ENCODE peak calls at places on chromosome 2, in six cellular contexts. N is lower lobe of right lung, E is esophagus squamous epithelium, M is body of pancreas, S is left ventricle myocardium inferior, Q is ascending aorta. D is an unnamed sample. For H3K9me3, the result is how much of the 10 kb centered on the place peaks cover.

GRCh38 chr2:150272404-150272803 is 215.1 kb downstream of the RND3 start:
- DNase-seq in N (no peak), E (no peak), M (no peak), S (no peak), Q (no peak), D (no peak)

GRCh38 chr2:165328272-165328671 is 89.1 kb downstream of the SCN2A start:
- DNase-seq in N (no peak), E (no peak), M (no peak), S (no peak), Q (no peak), D (no peak)

GRCh38 chr2:11716689-11717321 is 29.6 kb upstream of the LPIN1 start:
- DNase-seq in N (no peak), E (no peak), M (no peak), S (no peak), Q (no peak), D (no peak)

GRCh38 chr2:99420751-99421299 is 69.0 kb downstream of the REV1 start:
- DNase-seq in N (no peak), E (no peak), M (no peak), S (no peak), Q (no peak), D (no peak)

GRCh38 chr2:45993476-45993991 is 303.7 kb upstream of the EPAS1 start:
- DNase-seq in N (no peak), E (no peak), M (peak), S (no peak), Q (peak), D (peak)

GRCh38 chr2:134173338-134174016 is 80.4 kb upstream of the MGAT5 start:
- DNase-seq in N (no peak), E (no peak), M (no peak), S (peak), Q (no peak), D (no peak)

GRCh38 chr2:187527262-187527661 is 27.0 kb downstream of the TFPI start:
- DNase-seq in N (no peak), E (no peak), M (no peak), S (no peak), Q (no peak), D (no peak)

GRCh38 chr2:25324905-25325592 is 16.7 kb downstream of the DNMT3A start:
- DNase-seq in N (no peak), E (no peak), M (no peak), S (no peak), Q (peak), D (peak)

GRCh38 chr2:19769513-19769912 is 132.3 kb downstream of the TTC32 start:
- DNase-seq in N (no peak), E (no peak), M (no peak), S (no peak), Q (no peak), D (no peak)

GRCh38 chr2:184602734-184603133 is 4.4 kb downstream of the ZNF804A start:
- DNase-seq in N (no peak), E (no peak), M (no peak), S (no peak), Q (no peak), D (no peak)

GRCh38 chr2:220463876-220464275 is 836.4 kb downstream of the SLC4A3 start:
- DNase-seq in N (no peak), E (no peak), M (no peak), S (no peak), Q (no peak), D (no peak)

DNA sequence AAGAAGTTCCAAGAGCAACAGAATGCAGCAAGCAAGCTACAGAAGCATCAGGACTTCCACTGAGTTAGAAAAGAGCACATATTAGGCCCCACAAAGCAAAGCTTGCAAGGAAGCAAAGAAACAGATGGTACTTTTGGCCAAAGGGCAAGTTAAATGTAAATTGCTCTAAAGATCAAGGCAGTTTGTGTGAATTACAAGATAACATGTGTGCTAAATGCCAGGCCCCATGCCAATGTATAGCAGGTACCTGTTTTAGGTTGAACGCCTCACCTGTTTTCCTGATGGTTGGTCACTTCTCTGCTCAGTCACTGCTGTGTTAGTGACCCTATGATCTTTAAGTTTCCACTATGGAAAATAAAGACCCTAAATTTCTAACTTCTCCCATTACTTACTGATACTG is 606.5 kb upstream of the GYPC start:
- DNase-seq in N (no peak), E (no peak), M (no peak), S (no peak), Q (no peak), D (no peak)
- H3K9me3 ChIP-seq in N (under half), E (under half), M (under half), S (under half), Q (under half), D (under half)

GRCh38 chr2:30502310-30502709 is 55.3 kb downstream of the LCLAT1 start:
- DNase-seq in N (no peak), E (no peak), M (no peak), S (no peak), Q (no peak), D (no peak)
- H3K9me3 ChIP-seq in N (under half), E (under half), M (under half), S (under half), Q (under half), D (under half)

GRCh38 chr2:51237626-51238271 is 205.8 kb upstream of the NRXN1 start:
- DNase-seq in N (no peak), E (no peak), M (no peak), S (no peak), Q (no peak), D (no peak)
- H3K9me3 ChIP-seq in N (under half), E (under half), M (under half), S (under half), Q (under half), D (under half)

GRCh38 chr2:239599299-239599698 is 198.5 kb upstream of the HDAC4 start:
- DNase-seq in N (peak), E (no peak), M (no peak), S (no peak), Q (peak), D (peak)
- H3K9me3 ChIP-seq in N (under half), E (under half), M (under half), S (under half), Q (under half), D (under half)

GRCh38 chr2:183148967-183149366 is 24.7 kb downstream of the NUP35 start:
- DNase-seq in N (no peak), E (no peak), M (no peak), S (no peak), Q (no peak), D (no peak)
- H3K9me3 ChIP-seq in N (under half), E (under half), M (under half), S (under half), Q (under half), D (under half)

DNA sequence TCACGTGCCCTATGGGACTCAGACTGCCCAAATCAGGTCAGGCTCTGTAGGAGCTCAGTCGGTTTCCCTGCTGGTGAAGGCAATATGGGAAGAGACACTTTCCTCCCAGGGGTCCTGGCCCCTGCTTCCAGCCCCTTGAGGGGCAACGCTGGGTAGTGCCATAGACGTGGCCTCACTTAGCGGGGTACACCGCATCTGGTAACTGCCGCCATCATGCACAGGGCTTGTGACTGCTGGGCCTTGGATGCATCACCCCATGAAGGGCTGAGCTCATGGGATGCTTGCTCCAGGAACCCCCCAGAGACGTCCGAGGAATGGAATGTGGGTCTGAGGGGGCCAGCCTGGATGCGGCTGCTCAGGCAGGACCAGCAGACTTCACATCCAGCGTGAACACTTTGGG is 127.3 kb upstream of the HDAC4 start:
- DNase-seq in N (peak), E (no peak), M (no peak), S (no peak), Q (no peak), D (peak)
- H3K9me3 ChIP-seq in N (under half), E (under half), M (under half), S (under half), Q (under half), D (under half)

GRCh38 chr2:132253496-132254305 is 91.9 kb upstream of the ANKRD30BL start:
- DNase-seq in N (no peak), E (no peak), M (no peak), S (no peak), Q (no peak), D (peak)
- H3K9me3 ChIP-seq in N (under half), E (under half), M (under half), S (under half), Q (under half), D (under half)

GRCh38 chr2:5869871-5870375 is 177.7 kb downstream of the SOX11 start:
- DNase-seq in N (no peak), E (no peak), M (no peak), S (no peak), Q (no peak), D (no peak)
- H3K9me3 ChIP-seq in N (under half), E (under half), M (under half), S (under half), Q (under half), D (under half)